ENCODE peak calls at places on chromosomes 4 and X, in nine cellular contexts. H, Z, J, X, A, Q, S, D and Y are unnamed samples.

GRCh38 chrX:150683536-150684146 is 9.6 kb upstream of the MTMR1 start:
- DNase-seq in S (peak; percentile 27), Q (no peak), D (peak; percentile 43), X (peak; percentile 71), J (no peak), Z (peak; percentile 46), H (no peak), A (peak; percentile 33), Y (peak; percentile 55)

GRCh38 chrX:149540133-149540620 is 635 bp upstream of the EOLA1 start:
- DNase-seq in Q (peak; percentile 95), Z (peak; percentile 88), A (peak; percentile 84), S (peak; percentile 68), J (peak; percentile 69), D (peak; percentile 84), H (peak; percentile 80), X (peak; percentile 94), Y (peak; percentile 95)

GRCh38 chr4:37967749-37968148 is 7.6 kb downstream of the PTTG2 start:
- DNase-seq in S (no peak), X (peak; percentile 74), J (no peak), Q (no peak), A (peak; percentile 29), H (no peak), D (no peak), Z (peak; percentile 51), Y (no peak)

GRCh38 chr4:3742610-3743009 is 23.6 kb upstream of the ADRA2C start:
- DNase-seq in Z (no peak), D (no peak), S (no peak), J (no peak), Q (no peak), H (no peak), A (no peak), X (no peak), Y (no peak)

GRCh38 chrX:147848543-147849448 is 62.9 kb upstream of the FMR1 start:
- DNase-seq in A (no peak), H (no peak), S (no peak), Z (no peak), Q (no peak), J (no peak), D (no peak), X (no peak), Y (no peak)

GRCh38 chrX:18894156-18894555 is 89.8 kb downstream of the PHKA2 start:
- DNase-seq in J (no peak), Z (no peak), S (no peak), H (no peak), X (no peak), D (no peak), A (no peak), Q (no peak), Y (no peak)

GRCh38 chr4:13548059-13548983 is 4.0 kb upstream of the NKX3-2 start:
- DNase-seq in S (no peak), X (no peak), Q (no peak), H (no peak), A (no peak), J (no peak), D (peak; percentile 35), Z (peak; percentile 54), Y (peak; percentile 55)

GRCh38 chrX:53324803-53325202 is 43.4 kb upstream of the IQSEC2 start:
- DNase-seq in Q (no peak), J (no peak), D (no peak), S (no peak), H (no peak), Z (no peak), X (no peak), A (no peak), Y (no peak)

GRCh38 chr4:152936446-152937279 is 540 bp downstream of the FHDC1 start:
- DNase-seq in X (peak; percentile 60), Z (peak; percentile 40), J (peak; percentile 72), Q (peak; percentile 88), A (peak; percentile 16), D (peak; percentile 81), S (peak; percentile 56), H (peak; percentile 44), Y (peak; percentile 71)

GRCh38 chr4:152935661-152936445 is at the start of gene FHDC1:
- DNase-seq in D (peak; percentile 80), H (peak; percentile 45), X (peak; percentile 61), A (no peak), S (peak; percentile 82), J (peak; percentile 89), Z (peak; percentile 6), Q (peak; percentile 97), Y (peak; percentile 91)

GRCh38 chr4:152937280-152937534 is 1.1 kb downstream of the FHDC1 start:
- DNase-seq in A (no peak), H (no peak), Q (no peak), D (no peak), X (no peak), Z (no peak), S (no peak), J (no peak), Y (no peak)

GRCh38 chr4:152938237-152938969 is 2.3 kb downstream of the FHDC1 start:
- DNase-seq in S (peak; percentile 16), Q (peak; percentile 43), D (no peak), J (no peak), Z (no peak), X (peak; percentile 57), H (no peak), A (no peak), Y (no peak)

DNA sequence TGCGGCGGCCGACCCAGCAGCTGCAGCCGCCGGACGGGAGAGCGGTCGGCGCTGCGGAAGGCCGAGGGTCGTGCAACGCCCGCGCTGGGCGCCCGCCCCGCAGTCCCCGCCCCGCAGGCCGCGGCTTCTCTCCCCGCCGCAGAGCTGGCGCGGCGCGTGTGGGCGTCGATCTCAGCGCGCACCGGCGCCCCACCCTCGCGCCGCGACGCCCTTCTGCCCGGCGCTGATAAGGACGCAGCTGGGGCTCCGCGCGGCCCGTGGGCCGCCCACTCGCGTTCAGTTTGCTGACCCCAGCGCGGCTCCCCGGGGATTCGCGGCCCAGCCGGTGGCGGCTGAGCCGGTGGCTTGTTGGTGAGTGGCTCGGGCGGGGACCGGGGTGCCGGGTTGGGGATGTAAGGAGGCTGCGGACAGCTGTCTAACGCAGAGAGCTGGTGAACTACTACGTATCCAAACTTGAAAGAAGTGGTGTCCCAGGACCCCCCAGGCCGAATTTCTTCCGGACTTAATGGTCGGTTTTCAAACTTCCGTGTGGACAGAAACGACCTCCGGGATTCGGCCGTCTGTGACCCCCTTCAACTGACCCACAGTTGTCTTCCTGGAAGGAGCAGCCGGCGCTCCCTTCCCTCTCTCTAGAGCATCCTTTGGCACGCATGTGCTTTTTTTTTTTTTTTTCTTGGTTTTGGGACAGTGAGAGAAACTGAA is 1.6 kb downstream of the FHDC1 start:
- DNase-seq in X (peak; percentile 75), Z (peak; percentile 36), A (peak; percentile 21), S (peak; percentile 58), D (peak; percentile 78), J (no peak), Q (peak; percentile 72), H (peak; percentile 48), Y (peak; percentile 61)
- H3K27me3 ChIP-seq in X (peaks cover 24% of the 10 kb centered on the region), Z (no peaks in the 10 kb centered on the region), A (peaks cover 64% of the 10 kb centered on the region), S (no peaks in the 10 kb centered on the region), D (peaks cover 34% of the 10 kb centered on the region), J (no peaks in the 10 kb centered on the region), Q (peaks cover 33% of the 10 kb centered on the region), H (peaks cover 29% of the 10 kb centered on the region), Y (peaks cover 45% of the 10 kb centered on the region)

GRCh38 chr4:88818650-88819470 is 121.2 kb upstream of the NAP1L5 start:
- DNase-seq in S (peak; percentile 52), J (peak; percentile 43), H (peak; percentile 46), D (peak; percentile 13), X (peak; percentile 60), A (peak; percentile 59), Z (peak; percentile 58), Q (peak; percentile 79), Y (peak; percentile 57)
- H3K4me1 ChIP-seq in S (peaks cover 4% of the 10 kb centered on the region), J (peaks cover 6% of the 10 kb centered on the region), H (peaks cover 13% of the 10 kb centered on the region), D (peaks cover 9% of the 10 kb centered on the region), X (peaks cover 30% of the 10 kb centered on the region), A (peaks cover 2% of the 10 kb centered on the region), Z (no peaks in the 10 kb centered on the region), Q (no peaks in the 10 kb centered on the region), Y (peaks cover 13% of the 10 kb centered on the region)

GRCh38 chr4:145320269-145320668 is 139.9 kb upstream of the OTUD4 start:
- DNase-seq in Z (no peak), D (no peak), H (no peak), Q (no peak), X (no peak), J (peak; percentile 17), A (no peak), S (no peak), Y (no peak)

GRCh38 chr4:145316961-145317360 is 136.6 kb upstream of the OTUD4 start:
- DNase-seq in Q (no peak), X (peak; percentile 35), S (no peak), D (no peak), Z (no peak), H (no peak), A (no peak), J (no peak), Y (no peak)

GRCh38 chr4:145315828-145316227 is 135.4 kb upstream of the OTUD4 start:
- DNase-seq in A (no peak), J (no peak), Z (no peak), S (no peak), Q (no peak), X (peak; percentile 94), H (peak; percentile 73), D (no peak), Y (no peak)
- H3K9ac ChIP-seq in A (no peak overlapping the region), J (no peak overlapping the region), Z (no peak overlapping the region), S (no peak overlapping the region), Q (no peak overlapping the region), X (no peak overlapping the region), H (no peak overlapping the region), D (no peak overlapping the region), Y (no peak overlapping the region)

DNA sequence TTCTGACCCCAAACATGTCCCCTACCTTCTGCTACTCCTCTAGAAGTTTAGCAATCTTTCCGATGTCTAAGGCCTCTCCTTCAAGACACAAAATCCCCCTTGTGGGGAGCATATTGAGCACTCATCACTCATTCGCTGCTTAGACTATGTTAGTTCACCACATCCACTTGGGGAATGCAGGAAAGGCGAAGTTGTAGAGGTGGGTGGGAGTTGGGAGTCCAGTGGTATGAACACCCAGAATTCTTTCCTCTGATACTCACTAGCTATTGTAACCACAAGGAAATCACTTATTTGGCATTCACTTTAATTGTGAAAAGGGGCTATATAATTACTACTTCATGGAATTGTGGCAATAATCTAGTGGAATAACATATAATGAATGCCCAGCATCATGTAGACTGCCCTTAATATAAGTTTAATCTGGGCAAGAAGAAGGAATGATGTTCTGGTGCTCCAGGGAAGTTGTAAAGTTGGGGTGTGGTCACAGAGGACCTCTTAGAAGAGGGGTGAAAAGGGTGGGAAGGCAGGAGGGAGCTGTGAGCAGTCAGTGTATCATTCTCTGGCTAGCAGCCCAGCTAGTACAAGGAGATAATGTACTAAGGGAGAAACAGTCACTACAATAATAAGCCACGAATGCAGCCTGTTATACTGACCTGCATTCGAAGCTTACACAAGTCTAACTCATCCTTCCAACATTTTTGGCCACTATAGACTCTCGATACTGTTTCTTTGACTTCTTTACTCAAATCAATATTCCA is 468.2 kb upstream of the DIPK2B start:
- DNase-seq in S (peak; percentile 94), Z (peak; percentile 4), A (peak; percentile 95), J (no peak), H (peak; percentile 97), D (no peak), X (peak; percentile 69), Q (no peak), Y (no peak)
- H3K27me3 ChIP-seq in S (no peaks in the 10 kb centered on the region), Z (no peaks in the 10 kb centered on the region), A (no peaks in the 10 kb centered on the region), J (no peaks in the 10 kb centered on the region), H (no peaks in the 10 kb centered on the region), D (no peaks in the 10 kb centered on the region), X (no peaks in the 10 kb centered on the region), Q (no peaks in the 10 kb centered on the region), Y (no peaks in the 10 kb centered on the region)